ENCODE peak calls at places on chromosome 6, in seven cellular contexts. U, Y, P, K, I, E and L are unnamed samples.

GRCh38 chr6:156686429-156686939 is 90.7 kb upstream of the ARID1B start:
- DNase-seq in U (no peak), Y (no peak), P (no peak), K (peak; percentile 80), I (peak; percentile 78), E (peak; percentile 56), L (peak; percentile 43)

GRCh38 chr6:63319911-63320310 is at the start of gene LGSN:
- DNase-seq in U (no peak), Y (no peak), P (no peak), K (no peak), I (no peak), E (no peak), L (no peak)

GRCh38 chr6:170106906-170107525 is 183.9 kb downstream of the DLL1 start:
- DNase-seq in U (no peak), Y (peak; percentile 19), P (peak; percentile 34), K (no peak), I (no peak), E (no peak), L (no peak)

GRCh38 chr6:90123796-90124195 is 172.8 kb downstream of the BACH2 start:
- DNase-seq in U (no peak), Y (no peak), P (no peak), K (no peak), I (no peak), E (no peak), L (no peak)

GRCh38 chr6:162846723-162847122 is 118.9 kb downstream of the PACRG start:
- DNase-seq in U (no peak), Y (no peak), P (no peak), K (no peak), I (no peak), E (no peak), L (no peak)

GRCh38 chr6:25088513-25088912 is 152.8 kb upstream of the RIPOR2 start:
- DNase-seq in U (no peak), Y (no peak), P (no peak), K (no peak), I (no peak), E (no peak), L (no peak)

GRCh38 chr6:16700202-16700997 is 60.9 kb downstream of the ATXN1 start:
- DNase-seq in U (no peak), Y (no peak), P (no peak), K (no peak), I (peak; percentile 41), E (no peak), L (peak; percentile 18)

GRCh38 chr6:118859517-118860064 is 34.4 kb upstream of the ASF1A start:
- DNase-seq in U (no peak), Y (no peak), P (no peak), K (no peak), I (no peak), E (no peak), L (no peak)

GRCh38 chr6:161434921-161435411 is 161.1 kb upstream of the AGPAT4 start:
- DNase-seq in U (peak; percentile 98), Y (no peak), P (no peak), K (peak; percentile 59), I (no peak), E (no peak), L (no peak)

GRCh38 chr6:11833626-11834592 is 55.3 kb upstream of the ADTRP start:
- DNase-seq in U (no peak), Y (no peak), P (no peak), K (no peak), I (peak; percentile 45), E (peak; percentile 54), L (no peak)

GRCh38 chr6:51292659-51293058 is 474.0 kb downstream of the TFAP2B start:
- DNase-seq in U (no peak), Y (no peak), P (no peak), K (no peak), I (no peak), E (no peak), L (no peak)

GRCh38 chr6:159595173-159595572 is 97.9 kb downstream of the SOD2 start:
- DNase-seq in U (no peak), Y (no peak), P (no peak), K (no peak), I (no peak), E (no peak), L (no peak)

GRCh38 chr6:44304282-44305199 is 8.6 kb downstream of the AARS2 start:
- DNase-seq in U (no peak), Y (no peak), P (peak; percentile 80), K (peak; percentile 71), I (peak; percentile 74), E (peak; percentile 71), L (peak; percentile 57)

GRCh38 chr6:52909131-52909530 is 367 bp downstream of the GSTA3 start:
- DNase-seq in U (no peak), Y (no peak), P (no peak), K (no peak), I (no peak), E (no peak), L (no peak)

GRCh38 chr6:132388291-132388690 is 13.0 kb downstream of the MOXD1 start:
- DNase-seq in U (no peak), Y (no peak), P (no peak), K (no peak), I (no peak), E (no peak), L (no peak)

GRCh38 chr6:148608211-148608951 is 138.4 kb upstream of the UST start:
- DNase-seq in U (no peak), Y (no peak), P (no peak), K (peak; percentile 8), I (peak; percentile 57), E (no peak), L (no peak)

DNA sequence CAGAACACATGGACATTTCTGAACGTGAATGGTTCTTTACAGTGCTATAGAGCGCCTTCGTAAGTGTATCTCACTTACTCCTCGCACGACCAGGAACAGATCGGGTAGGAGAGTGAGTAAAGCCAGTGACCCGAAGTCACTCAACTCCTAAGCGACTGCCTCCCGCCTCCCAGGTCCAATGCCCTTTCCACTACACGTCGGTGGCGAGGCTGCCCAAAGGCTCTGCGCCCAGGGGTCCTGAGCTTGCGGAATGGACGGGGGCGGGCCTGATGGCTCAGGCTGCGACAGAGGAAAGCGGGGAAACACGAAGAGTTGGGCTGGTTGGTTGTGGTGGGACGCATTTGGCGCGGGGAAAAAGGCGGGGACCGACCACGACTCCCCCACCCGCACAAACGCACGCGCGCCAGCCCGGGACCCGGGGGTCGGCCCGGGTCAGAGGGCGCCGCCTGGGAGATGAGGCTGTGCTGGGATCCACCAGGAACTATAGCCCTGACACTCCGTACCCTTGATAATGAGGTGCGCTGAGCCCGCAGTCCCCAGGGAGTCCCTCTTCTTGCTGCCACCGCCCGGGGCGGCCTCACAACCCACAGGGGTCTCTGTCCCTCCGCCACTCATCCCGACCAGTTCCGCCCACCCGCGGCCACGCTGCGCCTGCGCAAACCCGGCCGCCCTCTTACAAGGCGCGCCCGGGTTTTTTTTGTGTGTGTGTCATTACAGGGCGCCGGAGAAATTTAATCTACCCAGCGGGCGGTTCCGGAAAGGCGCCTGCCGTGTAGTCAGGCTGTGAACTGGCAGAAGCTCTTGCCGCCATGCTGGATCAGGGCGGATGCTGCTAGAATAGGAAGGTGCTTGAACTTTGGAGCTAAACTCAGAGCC is at the start of gene BLOC1S5:
- DNase-seq in U (peak; percentile 87), Y (peak; percentile 98), P (peak; percentile 98), K (peak; percentile 97), I (peak; percentile 99), E (peak; percentile 90), L (peak; percentile 97)
- TF ChIP-seq CTCF in U (no peak), Y (no peak), P (no peak), K (no peak), I (no peak), E (no peak), L (no peak)

GRCh38 chr6:75204222-75204958 is 1.5 kb downstream of the COL12A1 start:
- DNase-seq in U (no peak), Y (peak; percentile 81), P (peak; percentile 75), K (peak; percentile 86), I (peak; percentile 92), E (peak; percentile 65), L (peak; percentile 73)
- TF ChIP-seq CTCF in U (peak; percentile 67), Y (peak; percentile 51), P (peak; percentile 73), K (peak; percentile 85), I (peak; percentile 80), E (peak; percentile 54), L (peak; percentile 65)

DNA sequence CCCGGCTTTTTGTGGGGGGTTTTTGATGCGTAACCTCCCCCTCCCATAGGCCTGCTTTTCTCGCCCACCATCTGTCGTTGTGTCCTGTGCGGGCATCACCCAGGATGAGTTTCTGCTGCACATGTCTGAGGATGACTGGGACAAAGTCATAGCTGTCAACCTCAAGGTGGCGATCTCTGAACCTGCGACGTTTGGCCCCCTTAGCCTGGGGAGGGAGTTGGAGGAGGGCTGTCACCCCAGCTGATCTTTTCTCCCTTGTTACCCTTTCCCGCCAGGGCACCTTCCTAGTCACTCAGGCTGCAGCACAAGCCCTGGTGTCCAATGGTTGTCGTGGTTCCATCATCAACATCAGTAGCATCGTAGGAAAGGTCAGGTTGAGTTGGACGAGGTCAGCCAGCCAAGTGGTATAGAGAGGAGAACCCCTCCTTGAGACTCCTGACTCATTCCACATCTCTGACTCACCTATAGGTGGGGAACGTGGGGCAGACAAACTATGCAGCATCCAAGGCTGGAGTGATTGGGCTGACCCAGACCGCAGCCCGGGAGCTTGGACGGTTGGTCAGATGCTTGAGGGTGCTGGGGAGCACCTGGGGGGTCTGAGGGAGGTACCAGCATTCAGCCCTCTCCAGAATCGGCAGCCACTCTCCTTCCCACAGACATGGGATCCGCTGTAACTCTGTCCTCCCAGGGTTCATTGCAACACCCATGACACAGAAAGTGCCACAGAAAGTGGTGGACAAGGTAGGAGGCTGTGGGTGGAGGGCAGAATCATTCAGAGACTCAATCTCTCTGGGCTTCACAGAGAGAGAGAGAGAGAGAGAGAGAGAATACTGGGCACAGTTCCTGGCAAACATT is 944 bp downstream of the HSD17B8 start:
- DNase-seq in U (no peak), Y (no peak), P (no peak), K (peak; percentile 29), I (peak; percentile 44), E (peak; percentile 48), L (no peak)
- TF ChIP-seq CTCF in U (no peak), Y (no peak), P (peak; percentile 36), K (no peak), I (peak; percentile 37), E (peak; percentile 17), L (no peak)

GRCh38 chr6:37485259-37485658 is 14.4 kb downstream of the CCDC167 start:
- DNase-seq in U (no peak), Y (peak; percentile 40), P (no peak), K (peak; percentile 51), I (peak; percentile 49), E (no peak), L (peak; percentile 40)
- TF ChIP-seq CTCF in U (peak; percentile 14), Y (no peak), P (peak; percentile 47), K (peak; percentile 54), I (peak; percentile 33), E (no peak), L (peak; percentile 51)

GRCh38 chr6:130134594-130134993 is 88.2 kb downstream of the SAMD3 start:
- DNase-seq in U (no peak), Y (no peak), P (no peak), K (no peak), I (no peak), E (no peak), L (no peak)
- TF ChIP-seq CTCF in U (no peak), Y (no peak), P (no peak), K (no peak), I (no peak), E (no peak), L (no peak)

DNA sequence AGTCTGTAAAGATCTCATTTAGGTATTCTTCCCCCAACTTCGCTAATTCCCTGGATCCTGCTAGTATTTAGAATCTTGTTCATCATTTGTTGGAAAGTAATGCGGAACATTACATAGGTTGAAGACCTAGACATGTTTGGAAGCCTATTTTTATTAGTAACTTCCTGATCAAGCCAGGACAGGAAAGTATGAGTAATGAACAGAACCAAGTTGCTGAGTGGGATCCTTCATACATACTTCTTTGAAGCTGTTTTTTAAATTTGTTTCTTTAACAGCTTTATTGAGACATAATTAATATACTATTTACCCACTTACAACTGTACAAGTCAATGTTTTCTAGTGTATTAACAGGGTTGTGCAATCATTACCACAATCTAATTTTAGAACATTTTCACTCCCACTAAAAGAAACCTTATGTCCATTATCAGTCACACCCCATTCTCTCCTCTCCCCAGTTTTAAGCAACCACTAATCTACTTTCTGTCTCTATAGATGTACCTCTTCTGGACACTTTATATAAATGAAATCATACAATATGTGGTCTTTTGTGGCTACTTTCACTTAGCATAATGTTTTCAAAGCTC is 56.1 kb downstream of the DNAH8 start:
- DNase-seq in U (no peak), Y (no peak), P (no peak), K (no peak), I (no peak), E (no peak), L (no peak)
- TF ChIP-seq CTCF in U (no peak), Y (no peak), P (no peak), K (no peak), I (no peak), E (no peak), L (no peak)